ENCODE peak calls at places on chromosomes 1 and 21, in nine cellular contexts. D, Q, X, H, B, U, F, A and Z are unnamed samples.

GRCh38 chr1:30908886-30909777 is 574 bp upstream of the SDC3 start:
- DNase-seq in D (no peak), Q (no peak), X (peak), H (peak), B (no peak), U (no peak), F (no peak), A (peak), Z (no peak)

GRCh38 chr1:66503841-66504470 is 30.0 kb upstream of the SGIP1 start:
- DNase-seq in D (no peak), Q (peak), X (peak), H (peak), B (peak), U (no peak), F (peak), A (peak), Z (peak)

GRCh38 chr1:211630236-211631081 is 45.0 kb downstream of the NEK2 start:
- DNase-seq in D (no peak), Q (no peak), X (no peak), H (peak), B (no peak), U (no peak), F (no peak), A (no peak), Z (no peak)

GRCh38 chr21:45351526-45352275 is 53.3 kb upstream of the COL18A1 start:
- DNase-seq in D (no peak), Q (no peak), X (no peak), H (no peak), B (no peak), U (no peak), F (no peak), A (no peak), Z (no peak)

GRCh38 chr1:45260244-45260643 is 53.8 kb upstream of the ZSWIM5 start:
- DNase-seq in D (no peak), Q (no peak), X (no peak), H (no peak), B (no peak), U (no peak), F (no peak), A (no peak), Z (no peak)

GRCh38 chr1:18645172-18646090 is 14.8 kb downstream of the PAX7 start:
- DNase-seq in D (no peak), Q (no peak), X (no peak), H (no peak), B (no peak), U (no peak), F (no peak), A (no peak), Z (no peak)

GRCh38 chr21:36487641-36488307 is 7.9 kb upstream of the CLDN14 start:
- DNase-seq in D (no peak), Q (no peak), X (no peak), H (no peak), B (no peak), U (no peak), F (no peak), A (no peak), Z (no peak)

GRCh38 chr1:243255791-243256512 is at the start of gene SDCCAG8:
- DNase-seq in D (peak), Q (peak), X (peak), H (peak), B (peak), U (peak), F (peak), A (peak), Z (peak)

GRCh38 chr1:241985787-241986186 is 13.1 kb downstream of the MAP1LC3C start:
- DNase-seq in D (no peak), Q (peak), X (peak), H (peak), B (peak), U (no peak), F (peak), A (peak), Z (no peak)

GRCh38 chr1:100671604-100672003 is 47.9 kb upstream of the VCAM1 start:
- DNase-seq in D (no peak), Q (no peak), X (no peak), H (no peak), B (no peak), U (no peak), F (no peak), A (no peak), Z (no peak)

GRCh38 chr1:229693124-229693523 is 67.1 kb downstream of the URB2 start:
- DNase-seq in D (no peak), Q (no peak), X (peak), H (no peak), B (no peak), U (no peak), F (no peak), A (peak), Z (no peak)

GRCh38 chr1:63643926-63644325 is 50.7 kb downstream of the PGM1 start:
- DNase-seq in D (no peak), Q (no peak), X (no peak), H (peak), B (no peak), U (no peak), F (no peak), A (no peak), Z (peak)

GRCh38 chr1:1135339-1136111 is 19.6 kb upstream of the C1orf159 start:
- DNase-seq in D (no peak), Q (no peak), X (peak), H (no peak), B (no peak), U (no peak), F (no peak), A (peak), Z (no peak)

GRCh38 chr1:147651466-147651865 is 18.9 kb downstream of the ACP6 start:
- DNase-seq in D (no peak), Q (no peak), X (no peak), H (peak), B (peak), U (no peak), F (no peak), A (no peak), Z (no peak)

GRCh38 chr1:203650012-203650836 is 23.6 kb downstream of the ATP2B4 start:
- DNase-seq in D (peak), Q (no peak), X (peak), H (peak), B (peak), U (peak), F (no peak), A (peak), Z (no peak)

GRCh38 chr1:202597090-202597761 is 113.0 kb downstream of the SYT2 start:
- DNase-seq in D (no peak), Q (no peak), X (no peak), H (no peak), B (no peak), U (no peak), F (no peak), A (no peak), Z (no peak)

GRCh38 chr1:15911927-15912326 is 64.0 kb downstream of the ZBTB17 start:
- DNase-seq in D (no peak), Q (no peak), X (no peak), H (no peak), B (no peak), U (no peak), F (no peak), A (no peak), Z (no peak)

GRCh38 chr1:82978461-82979324 is 1020.2 kb downstream of the TTLL7 start:
- DNase-seq in D (no peak), Q (no peak), X (peak), H (peak), B (no peak), U (no peak), F (no peak), A (no peak), Z (no peak)

GRCh38 chr1:150551784-150552691 is 2.8 kb downstream of the ADAMTSL4 start:
- DNase-seq in D (peak), Q (peak), X (no peak), H (no peak), B (no peak), U (no peak), F (peak), A (no peak), Z (no peak)

GRCh38 chr1:20885121-20885520 is 98.0 kb upstream of the HP1BP3 start:
- DNase-seq in D (no peak), Q (no peak), X (no peak), H (no peak), B (no peak), U (no peak), F (no peak), A (no peak), Z (no peak)

GRCh38 chr1:247576514-247576913 is 11.6 kb upstream of the OR2G2 start:
- DNase-seq in D (no peak), Q (peak), X (peak), H (peak), B (no peak), U (no peak), F (no peak), A (peak), Z (no peak)

GRCh38 chr1:170675825-170676224 is 11.9 kb downstream of the PRRX1 start:
- DNase-seq in D (no peak), Q (no peak), X (no peak), H (no peak), B (no peak), U (no peak), F (no peak), A (no peak), Z (no peak)

GRCh38 chr1:21624577-21625389 is 44.4 kb downstream of the RAP1GAP start:
- DNase-seq in D (no peak), Q (no peak), X (no peak), H (no peak), B (no peak), U (no peak), F (no peak), A (no peak), Z (no peak)